ENCODE peak calls at places on chromosome 4, in four cellular contexts. One of them, this sample, is unnamed.

GRCh38 chr4:37722000-37722638 is 35.9 kb upstream of the RELL1 start:
- DNase-seq in HepG2: no peak
- DNase-seq in H1: no peak
- DNase-seq in K562: no peak
- DNase-seq in this sample: no peak

GRCh38 chr4:24880171-24880570 is 32.7 kb downstream of the CCDC149 start:
- DNase-seq in HepG2: no peak
- DNase-seq in H1: no peak
- DNase-seq in K562: no peak
- DNase-seq in this sample: no peak

GRCh38 chr4:19486400-19486799 is 765.3 kb upstream of the SLIT2 start:
- DNase-seq in HepG2: no peak
- DNase-seq in K562: no peak
- DNase-seq in H1: no peak
- DNase-seq in this sample: no peak

GRCh38 chr4:25949166-25949748 is 35.2 kb downstream of the SMIM20 start:
- DNase-seq in HepG2: peak
- DNase-seq in K562: no peak
- DNase-seq in H1: no peak
- DNase-seq in this sample: no peak

GRCh38 chr4:1975880-1976279 is 32.9 kb downstream of the NELFA start:
- DNase-seq in K562: no peak
- DNase-seq in H1: no peak
- DNase-seq in HepG2: no peak
- DNase-seq in this sample: no peak

GRCh38 chr4:19694829-19695228 is 556.9 kb upstream of the SLIT2 start:
- DNase-seq in K562: no peak
- DNase-seq in HepG2: no peak
- DNase-seq in H1: no peak
- DNase-seq in this sample: no peak

GRCh38 chr4:22500831-22501714 is 14.8 kb downstream of the ADGRA3 start:
- DNase-seq in K562: no peak
- DNase-seq in H1: no peak
- DNase-seq in HepG2: no peak
- DNase-seq in this sample: peak

GRCh38 chr4:85725727-85726170 is 250.8 kb downstream of the ARHGAP24 start:
- DNase-seq in HepG2: no peak
- DNase-seq in K562: peak
- DNase-seq in H1: no peak
- DNase-seq in this sample: peak

GRCh38 chr4:29046716-29047115 is 1673.5 kb upstream of the PCDH7 start:
- DNase-seq in K562: no peak
- DNase-seq in H1: no peak
- DNase-seq in HepG2: no peak
- DNase-seq in this sample: no peak

GRCh38 chr4:138406881-138407280 is 164.7 kb upstream of the SLC7A11 start:
- DNase-seq in HepG2: no peak
- DNase-seq in K562: no peak
- DNase-seq in H1: no peak
- DNase-seq in this sample: no peak

GRCh38 chr4:100290585-100290984 is 100.3 kb upstream of the DDIT4L start:
- DNase-seq in K562: no peak
- DNase-seq in HepG2: no peak
- DNase-seq in H1: no peak
- DNase-seq in this sample: no peak

GRCh38 chr4:13328591-13328990 is 155.5 kb downstream of the RAB28 start:
- DNase-seq in K562: no peak
- DNase-seq in H1: no peak
- DNase-seq in HepG2: no peak
- DNase-seq in this sample: no peak

GRCh38 chr4:70737409-70737808 is 15.6 kb downstream of the RUFY3 start:
- DNase-seq in HepG2: no peak
- DNase-seq in H1: no peak
- DNase-seq in K562: no peak
- DNase-seq in this sample: no peak

GRCh38 chr4:185082549-185082948 is 60.5 kb upstream of the SLC25A4 start:
- DNase-seq in H1: no peak
- DNase-seq in HepG2: no peak
- DNase-seq in K562: no peak
- DNase-seq in this sample: no peak

GRCh38 chr4:123825596-123826291 is 429.1 kb downstream of the SPRY1 start:
- DNase-seq in K562: no peak
- DNase-seq in H1: no peak
- DNase-seq in HepG2: no peak
- DNase-seq in this sample: no peak

GRCh38 chr4:174120446-174121142 is 162.9 kb downstream of the FBXO8 start:
- DNase-seq in K562: peak
- DNase-seq in HepG2: peak
- DNase-seq in H1: no peak
- DNase-seq in this sample: no peak

GRCh38 chr4:57373971-57374370 is 263.8 kb upstream of the IGFBP7 start:
- DNase-seq in K562: no peak
- DNase-seq in HepG2: no peak
- DNase-seq in H1: no peak
- DNase-seq in this sample: no peak

GRCh38 chr4:117001077-117001476 is 84.3 kb downstream of the TRAM1L1 start:
- DNase-seq in HepG2: no peak
- DNase-seq in K562: no peak
- DNase-seq in H1: no peak
- DNase-seq in this sample: peak

GRCh38 chr4:99013402-99013843 is 17.9 kb downstream of the METAP1 start:
- DNase-seq in H1: no peak
- DNase-seq in HepG2: peak
- DNase-seq in K562: no peak
- DNase-seq in this sample: no peak

GRCh38 chr4:37662861-37663390 is 23.2 kb downstream of the RELL1 start:
- DNase-seq in K562: no peak
- DNase-seq in H1: no peak
- DNase-seq in HepG2: peak
- DNase-seq in this sample: no peak

GRCh38 chr4:84531689-84532088 is 32.6 kb upstream of the NKX6-1 start:
- DNase-seq in K562: no peak
- DNase-seq in HepG2: no peak
- DNase-seq in H1: no peak
- DNase-seq in this sample: no peak

GRCh38 chr4:136329042-136329662 is 1203.1 kb downstream of the PCDH18 start:
- DNase-seq in H1: no peak
- DNase-seq in HepG2: no peak
- DNase-seq in K562: no peak
- DNase-seq in this sample: no peak

GRCh38 chr4:99811850-99812249 is 4.8 kb upstream of the DAPP1 start:
- DNase-seq in K562: peak
- DNase-seq in HepG2: peak
- DNase-seq in H1: no peak
- DNase-seq in this sample: no peak

GRCh38 chr4:26893491-26893890 is 32.9 kb downstream of the STIM2 start:
- DNase-seq in HepG2: no peak
- DNase-seq in H1: no peak
- DNase-seq in K562: no peak
- DNase-seq in this sample: no peak

GRCh38 chr4:137677851-137678250 is 145.6 kb upstream of the PCDH18 start:
- DNase-seq in H1: no peak
- DNase-seq in HepG2: no peak
- DNase-seq in K562: no peak
- DNase-seq in this sample: no peak

DNA sequence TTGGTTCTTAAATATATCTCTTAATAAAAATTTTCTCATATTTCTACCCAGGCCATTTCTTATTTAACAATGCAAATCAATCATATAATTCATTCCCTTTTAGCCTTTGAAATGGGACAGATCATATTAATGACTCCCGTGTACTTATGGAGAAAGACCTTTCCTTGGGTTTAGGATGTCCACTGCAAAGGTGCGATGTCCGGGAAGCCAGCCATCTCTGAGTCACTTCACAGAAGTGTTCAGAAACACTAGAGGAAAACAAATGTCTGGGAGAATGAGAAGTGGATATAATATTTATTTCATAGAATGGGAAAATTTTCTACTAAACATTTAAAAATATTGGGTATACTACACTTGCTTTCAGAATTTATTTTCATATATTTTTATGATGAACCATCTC is 15.3 kb downstream of the INTU start:
- DNase-seq in K562: no peak
- DNase-seq in H1: no peak
- DNase-seq in HepG2: no peak
- DNase-seq in this sample: no peak
- TF ChIP-seq BRCA1 in K562: no peak
- TF ChIP-seq BRCA1 in H1: no peak
- TF ChIP-seq BRCA1 in HepG2: no peak
- TF ChIP-seq BRCA1 in this sample: no peak

GRCh38 chr4:3629665-3630064 is 97.4 kb upstream of the LRPAP1 start:
- DNase-seq in HepG2: no peak
- DNase-seq in H1: no peak
- DNase-seq in K562: no peak
- DNase-seq in this sample: no peak
- TF ChIP-seq BRCA1 in HepG2: no peak
- TF ChIP-seq BRCA1 in H1: no peak
- TF ChIP-seq BRCA1 in K562: no peak
- TF ChIP-seq BRCA1 in this sample: no peak

GRCh38 chr4:101762544-101762943 is 28.0 kb upstream of the BANK1 start:
- DNase-seq in K562: no peak
- DNase-seq in HepG2: no peak
- DNase-seq in H1: no peak
- DNase-seq in this sample: no peak

GRCh38 chr4:101762025-101762424 is 28.5 kb upstream of the BANK1 start:
- DNase-seq in HepG2: no peak
- DNase-seq in K562: no peak
- DNase-seq in H1: no peak
- DNase-seq in this sample: no peak

GRCh38 chr4:101763576-101763975 is 27.0 kb upstream of the BANK1 start:
- DNase-seq in H1: no peak
- DNase-seq in HepG2: no peak
- DNase-seq in K562: no peak
- DNase-seq in this sample: no peak

GRCh38 chr4:101756181-101756580 is 34.3 kb upstream of the BANK1 start:
- DNase-seq in K562: no peak
- DNase-seq in HepG2: no peak
- DNase-seq in H1: no peak
- DNase-seq in this sample: no peak

DNA sequence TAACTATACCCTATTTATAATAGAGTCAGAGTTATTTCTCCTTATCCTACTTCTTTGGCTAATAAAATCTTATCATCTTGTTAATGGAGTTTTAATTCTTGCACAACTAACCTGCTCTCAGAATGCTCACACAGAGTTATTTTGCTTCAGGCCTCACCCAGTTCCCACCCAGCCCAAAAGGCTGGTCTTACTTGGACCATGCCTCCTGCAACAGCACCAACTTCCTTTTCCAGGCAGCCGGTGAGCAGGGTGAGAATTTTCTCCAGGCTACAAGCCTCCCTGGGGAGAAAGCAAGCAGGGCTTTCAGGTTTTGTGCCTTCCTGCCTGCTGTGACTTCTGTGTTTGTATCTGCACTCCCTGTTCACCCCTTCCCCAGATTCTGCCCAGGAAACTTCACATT is 29.1 kb upstream of the BANK1 start:
- DNase-seq in H1: no peak
- DNase-seq in HepG2: no peak
- DNase-seq in K562: no peak
- DNase-seq in this sample: no peak
- TF ChIP-seq BRCA1 in H1: no peak
- TF ChIP-seq BRCA1 in HepG2: no peak
- TF ChIP-seq BRCA1 in K562: no peak
- TF ChIP-seq BRCA1 in this sample: no peak

DNA sequence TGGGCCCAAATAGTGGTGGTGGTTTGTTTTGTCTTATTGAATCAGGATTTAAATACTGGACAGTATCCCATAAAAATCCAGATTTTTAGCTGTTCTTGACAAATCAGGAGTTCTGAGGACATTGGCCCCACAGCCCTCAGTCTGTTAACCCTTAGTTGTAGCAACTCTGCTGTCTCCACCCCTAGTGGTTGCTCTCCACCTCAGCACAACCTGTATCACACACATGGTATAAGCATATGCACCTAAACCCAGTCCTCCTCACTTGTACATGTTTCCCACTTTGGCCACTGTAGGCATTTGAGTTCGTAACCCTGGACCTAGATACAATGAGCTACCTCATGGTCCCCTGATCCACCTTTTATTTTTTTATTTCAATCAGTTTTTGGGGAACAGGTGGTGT is 75.9 kb downstream of the MRPL1 start:
- DNase-seq in H1: no peak
- DNase-seq in HepG2: no peak
- DNase-seq in K562: no peak
- DNase-seq in this sample: no peak
- TF ChIP-seq BRCA1 in H1: no peak
- TF ChIP-seq BRCA1 in HepG2: no peak
- TF ChIP-seq BRCA1 in K562: no peak
- TF ChIP-seq BRCA1 in this sample: no peak

GRCh38 chr4:60128916-60129315 is 1071.2 kb upstream of the ADGRL3 start:
- DNase-seq in HepG2: no peak
- DNase-seq in H1: no peak
- DNase-seq in K562: no peak
- DNase-seq in this sample: no peak
- TF ChIP-seq BRCA1 in HepG2: no peak
- TF ChIP-seq BRCA1 in H1: no peak
- TF ChIP-seq BRCA1 in K562: no peak
- TF ChIP-seq BRCA1 in this sample: no peak

GRCh38 chr4:109433281-109434006 is at the start of gene SEC24B:
- DNase-seq in K562: peak
- DNase-seq in HepG2: peak
- DNase-seq in H1: no peak
- DNase-seq in this sample: peak

GRCh38 chr4:109435635-109436034 is 2.0 kb downstream of the SEC24B start:
- DNase-seq in H1: no peak
- DNase-seq in K562: no peak
- DNase-seq in HepG2: peak
- DNase-seq in this sample: no peak

GRCh38 chr4:109434007-109434792 is 585 bp downstream of the SEC24B start:
- DNase-seq in H1: no peak
- DNase-seq in HepG2: peak
- DNase-seq in K562: no peak
- DNase-seq in this sample: no peak

GRCh38 chr4:109436504-109436903 is 2.9 kb downstream of the SEC24B start:
- DNase-seq in HepG2: no peak
- DNase-seq in H1: no peak
- DNase-seq in K562: no peak
- DNase-seq in this sample: no peak

GRCh38 chr4:109434793-109435080 is 1.1 kb downstream of the SEC24B start:
- DNase-seq in K562: no peak
- DNase-seq in HepG2: no peak
- DNase-seq in H1: no peak
- DNase-seq in this sample: no peak
- TF ChIP-seq BRCA1 in K562: no peak
- TF ChIP-seq BRCA1 in HepG2: no peak
- TF ChIP-seq BRCA1 in H1: no peak
- TF ChIP-seq BRCA1 in this sample: no peak